ENCODE peak calls at places on chromosomes 13 and 19, in four cellular contexts. One of them, this sample, is unnamed. For H3K36me3 and H3K27me3, the result is how much of the 10 kb centered on the place peaks cover.

GRCh38 chr19:10408511-10409291 is 5.4 kb upstream of the CDC37 start:
- DNase-seq in PC-3: no peak
- DNase-seq in transverse colon: peak
- DNase-seq in heart left ventricle: no peak
- DNase-seq in this sample: peak

GRCh38 chr13:85241045-85241444 is 558.2 kb downstream of the SLITRK6 start:
- DNase-seq in PC-3: peak
- DNase-seq in transverse colon: no peak
- DNase-seq in heart left ventricle: no peak
- DNase-seq in this sample: peak

GRCh38 chr19:51439021-51439465 is 19.2 kb downstream of the SIGLEC8 start:
- DNase-seq in transverse colon: no peak
- DNase-seq in PC-3: peak
- DNase-seq in heart left ventricle: no peak
- DNase-seq in this sample: no peak

GRCh38 chr13:108326318-108326717 is 56.8 kb downstream of the TNFSF13B start:
- DNase-seq in transverse colon: no peak
- DNase-seq in PC-3: no peak
- DNase-seq in heart left ventricle: no peak
- DNase-seq in this sample: no peak

GRCh38 chr19:16801599-16801998 is 27.6 kb upstream of the SIN3B start:
- DNase-seq in transverse colon: no peak
- DNase-seq in PC-3: peak
- DNase-seq in heart left ventricle: no peak
- DNase-seq in this sample: peak

GRCh38 chr13:99132295-99132835 is 68.3 kb upstream of the UBAC2 start:
- DNase-seq in PC-3: no peak
- DNase-seq in transverse colon: no peak
- DNase-seq in heart left ventricle: no peak
- DNase-seq in this sample: no peak

GRCh38 chr13:32577032-32577431 is 9.2 kb upstream of the PDS5B start:
- DNase-seq in transverse colon: no peak
- DNase-seq in PC-3: no peak
- DNase-seq in heart left ventricle: no peak
- DNase-seq in this sample: no peak

GRCh38 chr13:108924154-108924940 is 294.9 kb downstream of the MYO16 start:
- DNase-seq in PC-3: no peak
- DNase-seq in transverse colon: no peak
- DNase-seq in heart left ventricle: no peak
- DNase-seq in this sample: peak

GRCh38 chr19:3389876-3390361 is 23.5 kb downstream of the NFIC start:
- DNase-seq in transverse colon: no peak
- DNase-seq in heart left ventricle: peak
- DNase-seq in PC-3: no peak
- DNase-seq in this sample: no peak

GRCh38 chr19:8145969-8146368 is 3.4 kb downstream of the FBN3 start:
- DNase-seq in transverse colon: no peak
- DNase-seq in heart left ventricle: no peak
- DNase-seq in PC-3: peak
- DNase-seq in this sample: no peak

GRCh38 chr13:48154671-48155070 is 59.8 kb upstream of the MED4 start:
- DNase-seq in transverse colon: no peak
- DNase-seq in PC-3: no peak
- DNase-seq in heart left ventricle: no peak
- DNase-seq in this sample: no peak

GRCh38 chr13:29936961-29937360 is 86.5 kb upstream of the UBL3 start:
- DNase-seq in transverse colon: no peak
- DNase-seq in heart left ventricle: no peak
- DNase-seq in PC-3: no peak
- DNase-seq in this sample: no peak

GRCh38 chr19:3243851-3244700 is 19.6 kb downstream of the CELF5 start:
- DNase-seq in transverse colon: peak
- DNase-seq in PC-3: peak
- DNase-seq in heart left ventricle: no peak
- DNase-seq in this sample: peak

GRCh38 chr13:74555291-74556001 is 421.2 kb upstream of the KLF12 start:
- DNase-seq in heart left ventricle: no peak
- DNase-seq in PC-3: no peak
- DNase-seq in transverse colon: no peak
- DNase-seq in this sample: no peak

GRCh38 chr13:22451345-22451744 is 729.4 kb upstream of the SGCG start:
- DNase-seq in heart left ventricle: peak
- DNase-seq in transverse colon: no peak
- DNase-seq in PC-3: no peak
- DNase-seq in this sample: no peak

GRCh38 chr13:98998831-98999634 is 21.2 kb upstream of the DOCK9 start:
- DNase-seq in heart left ventricle: no peak
- DNase-seq in PC-3: no peak
- DNase-seq in transverse colon: no peak
- DNase-seq in this sample: no peak

GRCh38 chr13:39811696-39812095 is 156.2 kb downstream of the COG6 start:
- DNase-seq in heart left ventricle: no peak
- DNase-seq in PC-3: no peak
- DNase-seq in transverse colon: no peak
- DNase-seq in this sample: no peak

GRCh38 chr13:112810608-112811007 is 120.8 kb downstream of the ATP11A start:
- DNase-seq in transverse colon: no peak
- DNase-seq in heart left ventricle: no peak
- DNase-seq in PC-3: no peak
- DNase-seq in this sample: no peak
- H3K36me3 ChIP-seq in transverse colon: under half
- H3K36me3 ChIP-seq in heart left ventricle: under half
- H3K36me3 ChIP-seq in PC-3: under half
- H3K36me3 ChIP-seq in this sample: under half

GRCh38 chr13:38697197-38697596 is 10.3 kb downstream of the FREM2 start:
- DNase-seq in transverse colon: no peak
- DNase-seq in heart left ventricle: no peak
- DNase-seq in PC-3: no peak
- DNase-seq in this sample: no peak
- H3K27me3 ChIP-seq in transverse colon: under half
- H3K27me3 ChIP-seq in heart left ventricle: under half
- H3K27me3 ChIP-seq in PC-3: under half
- H3K27me3 ChIP-seq in this sample: under half

GRCh38 chr19:14383556-14383897 is 2.3 kb downstream of the ADGRE5 start:
- DNase-seq in transverse colon: peak
- DNase-seq in heart left ventricle: peak
- DNase-seq in PC-3: peak
- DNase-seq in this sample: peak
- H3K4me3 ChIP-seq in transverse colon: no peak
- H3K4me3 ChIP-seq in heart left ventricle: peak
- H3K4me3 ChIP-seq in PC-3: peak
- H3K4me3 ChIP-seq in this sample: peak

GRCh38 chr19:49097453-49098288 is 12.4 kb downstream of the SNRNP70 start:
- DNase-seq in PC-3: peak
- DNase-seq in transverse colon: peak
- DNase-seq in heart left ventricle: peak
- DNase-seq in this sample: peak

GRCh38 chr19:49091391-49092038 is 6.3 kb downstream of the SNRNP70 start:
- DNase-seq in transverse colon: no peak
- DNase-seq in heart left ventricle: no peak
- DNase-seq in PC-3: no peak
- DNase-seq in this sample: no peak

GRCh38 chr19:49098795-49099194 is 13.5 kb downstream of the SNRNP70 start:
- DNase-seq in heart left ventricle: no peak
- DNase-seq in PC-3: no peak
- DNase-seq in transverse colon: no peak
- DNase-seq in this sample: no peak

GRCh38 chr19:49092686-49093085 is 7.4 kb downstream of the SNRNP70 start:
- DNase-seq in transverse colon: no peak
- DNase-seq in PC-3: no peak
- DNase-seq in heart left ventricle: no peak
- DNase-seq in this sample: no peak

DNA sequence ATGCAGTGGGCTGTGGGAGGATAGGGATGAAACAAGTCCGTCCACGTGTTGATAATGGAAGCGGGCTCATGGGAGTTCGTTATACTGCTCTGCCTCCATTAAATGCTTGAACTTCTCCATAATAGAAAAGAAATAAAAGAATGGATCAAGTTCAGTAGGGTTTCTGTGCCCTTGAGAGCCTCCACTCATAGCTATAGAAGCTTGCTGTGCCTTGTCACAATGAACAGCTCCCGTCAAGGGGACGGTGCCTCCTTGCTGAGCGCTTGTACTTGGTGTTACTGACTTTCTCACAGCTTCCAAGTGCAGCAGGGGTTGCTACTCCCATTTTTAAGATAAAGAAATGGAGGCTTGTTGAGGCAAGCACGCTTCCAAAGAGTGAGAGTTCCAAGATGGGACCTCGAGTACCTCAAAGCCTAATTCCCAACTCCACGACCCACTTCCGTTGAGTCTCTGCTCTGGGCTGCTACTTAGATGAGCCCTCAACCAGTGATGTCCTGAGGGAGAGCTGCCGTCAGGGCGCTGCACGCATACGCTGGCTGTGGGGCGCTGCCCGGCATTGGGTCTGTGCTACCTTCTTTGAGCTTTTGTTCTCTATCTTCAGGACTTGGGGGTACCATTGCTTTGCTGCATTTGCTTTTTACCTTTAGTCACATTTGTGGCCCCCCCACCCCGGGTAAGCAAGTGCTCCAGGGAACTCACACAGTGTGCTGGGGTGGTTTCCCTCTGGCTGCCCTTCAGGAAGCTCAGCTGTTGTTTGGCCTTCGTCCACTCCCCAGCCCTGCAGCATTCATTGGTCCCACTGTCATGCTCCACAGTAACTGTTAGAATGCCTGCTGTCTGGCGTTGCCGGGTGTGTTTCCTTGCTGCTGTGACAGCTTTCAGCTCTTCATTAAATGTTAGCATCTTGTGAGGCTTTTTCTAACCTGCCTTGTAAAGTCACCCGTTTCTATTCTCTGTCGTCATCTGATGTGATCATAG is 9.5 kb downstream of the SNRNP70 start:
- DNase-seq in PC-3: no peak
- DNase-seq in transverse colon: no peak
- DNase-seq in heart left ventricle: peak
- DNase-seq in this sample: no peak
- H3K36me3 ChIP-seq in PC-3: under half
- H3K36me3 ChIP-seq in transverse colon: half or more
- H3K36me3 ChIP-seq in heart left ventricle: under half
- H3K36me3 ChIP-seq in this sample: half or more

This sample was measured in MG63.